ENCODE peak calls at places on chromosomes 5 and 9, in ten cellular contexts. H, T, M, E, X, N, Y, Z, V and B are unnamed samples.

GRCh38 chr5:68247627-68248026 is 32.1 kb downstream of the PIK3R1 start:
- DNase-seq in Y (no peak), Z (no peak), X (no peak), N (no peak), M (no peak), E (no peak), H (no peak), V (no peak), T (no peak), B (no peak)

GRCh38 chr9:129553277-129553676 is 67.6 kb downstream of the C9orf50 start:
- DNase-seq in T (no peak), Y (no peak), E (no peak), M (no peak), N (no peak), V (no peak), X (no peak), Z (no peak), H (no peak), B (no peak)

GRCh38 chr9:135249191-135249590 is 161.7 kb downstream of the OLFM1 start:
- DNase-seq in M (no peak), E (peak), Z (no peak), N (no peak), X (no peak), H (no peak), Y (no peak), V (no peak), T (peak), B (no peak)

GRCh38 chr9:91682806-91683205 is 259.2 kb upstream of the NFIL3 start:
- DNase-seq in T (no peak), Y (no peak), M (no peak), N (no peak), Z (no peak), E (no peak), H (peak), V (no peak), X (no peak), B (no peak)

GRCh38 chr9:5892456-5893133 is 1.9 kb downstream of the MLANA start:
- DNase-seq in X (no peak), E (no peak), Z (no peak), T (no peak), M (no peak), N (no peak), V (no peak), H (no peak), Y (no peak), B (no peak)

GRCh38 chr9:20832775-20833174 is 148.7 kb downstream of the FOCAD start:
- DNase-seq in X (no peak), N (no peak), V (no peak), Z (no peak), H (no peak), Y (no peak), T (no peak), M (no peak), E (no peak), B (no peak)

GRCh38 chr5:65986050-65986451 is 59.7 kb downstream of the ERBIN start:
- DNase-seq in X (no peak), E (no peak), V (no peak), H (peak), M (no peak), Y (no peak), Z (no peak), N (no peak), T (no peak), B (no peak)

GRCh38 chr5:37721447-37721871 is 118.4 kb downstream of the GDNF start:
- DNase-seq in Y (no peak), N (peak), V (no peak), Z (peak), X (no peak), M (no peak), H (no peak), E (no peak), T (no peak), B (no peak)

GRCh38 chr9:134624827-134625181 is 16.8 kb upstream of the COL5A1 start:
- DNase-seq in H (peak), V (peak), N (no peak), E (no peak), T (no peak), X (no peak), Z (no peak), M (no peak), Y (no peak), B (no peak)

GRCh38 chr5:76855961-76856360 is 6.1 kb downstream of the S100Z start:
- DNase-seq in E (no peak), N (no peak), Z (peak), M (no peak), Y (peak), V (no peak), H (no peak), X (no peak), T (no peak), B (no peak)

GRCh38 chr5:67363195-67363594 is 166.6 kb upstream of the CD180 start:
- DNase-seq in E (no peak), N (no peak), Y (no peak), X (no peak), Z (no peak), H (no peak), T (no peak), V (no peak), M (no peak), B (no peak)

GRCh38 chr9:21029661-21030060 is 1.8 kb downstream of the HACD4 start:
- DNase-seq in M (no peak), X (no peak), Z (no peak), E (no peak), H (no peak), V (no peak), N (no peak), Y (no peak), T (no peak), B (no peak)

GRCh38 chr5:35319231-35320002 is 89.1 kb upstream of the PRLR start:
- DNase-seq in H (peak), V (no peak), N (peak), M (no peak), T (peak), Z (peak), X (no peak), Y (no peak), E (peak), B (no peak)

GRCh38 chr5:33398501-33398900 is 42.3 kb upstream of the TARS1 start:
- DNase-seq in V (no peak), M (no peak), H (no peak), N (no peak), E (no peak), X (no peak), Z (no peak), T (no peak), Y (no peak), B (no peak)

GRCh38 chr5:151319334-151319733 is 15.8 kb upstream of the SLC36A3 start:
- DNase-seq in Y (no peak), V (no peak), N (no peak), Z (no peak), X (no peak), M (peak), E (peak), H (peak), T (no peak), B (peak)

GRCh38 chr9:131276107-131276888 is at the start of gene FAM78A:
- DNase-seq in Y (peak), T (peak), M (peak), N (peak), H (no peak), Z (peak), E (peak), X (peak), V (no peak), B (no peak)

GRCh38 chr9:132806723-132807421 is 71.2 kb downstream of the AK8 start:
- DNase-seq in Y (no peak), Z (no peak), N (no peak), M (no peak), T (no peak), X (peak), H (peak), E (no peak), V (no peak), B (peak)

GRCh38 chr9:80191108-80191507 is 619.3 kb downstream of the TLE4 start:
- DNase-seq in N (no peak), Z (no peak), Y (no peak), X (no peak), H (no peak), E (no peak), M (no peak), T (no peak), V (no peak), B (no peak)

GRCh38 chr9:124799274-124800006 is 22.5 kb downstream of the OLFML2A start:
- DNase-seq in Y (no peak), E (no peak), M (no peak), T (no peak), Z (no peak), X (no peak), H (no peak), V (no peak), N (no peak), B (no peak)
- TF ChIP-seq CTCF in Y (no peak), E (no peak), M (no peak), T (no peak), Z (no peak), X (no peak), H (no peak), V (no peak), N (no peak), B (no peak)

GRCh38 chr5:75156585-75156984 is 80.1 kb downstream of the ANKRD31 start:
- DNase-seq in H (peak), X (peak), E (no peak), Z (no peak), T (no peak), N (no peak), Y (no peak), M (no peak), V (no peak), B (no peak)
- TF ChIP-seq CTCF in H (peak), X (peak), E (no peak), Z (no peak), T (no peak), N (no peak), Y (no peak), M (no peak), V (no peak), B (no peak)

DNA sequence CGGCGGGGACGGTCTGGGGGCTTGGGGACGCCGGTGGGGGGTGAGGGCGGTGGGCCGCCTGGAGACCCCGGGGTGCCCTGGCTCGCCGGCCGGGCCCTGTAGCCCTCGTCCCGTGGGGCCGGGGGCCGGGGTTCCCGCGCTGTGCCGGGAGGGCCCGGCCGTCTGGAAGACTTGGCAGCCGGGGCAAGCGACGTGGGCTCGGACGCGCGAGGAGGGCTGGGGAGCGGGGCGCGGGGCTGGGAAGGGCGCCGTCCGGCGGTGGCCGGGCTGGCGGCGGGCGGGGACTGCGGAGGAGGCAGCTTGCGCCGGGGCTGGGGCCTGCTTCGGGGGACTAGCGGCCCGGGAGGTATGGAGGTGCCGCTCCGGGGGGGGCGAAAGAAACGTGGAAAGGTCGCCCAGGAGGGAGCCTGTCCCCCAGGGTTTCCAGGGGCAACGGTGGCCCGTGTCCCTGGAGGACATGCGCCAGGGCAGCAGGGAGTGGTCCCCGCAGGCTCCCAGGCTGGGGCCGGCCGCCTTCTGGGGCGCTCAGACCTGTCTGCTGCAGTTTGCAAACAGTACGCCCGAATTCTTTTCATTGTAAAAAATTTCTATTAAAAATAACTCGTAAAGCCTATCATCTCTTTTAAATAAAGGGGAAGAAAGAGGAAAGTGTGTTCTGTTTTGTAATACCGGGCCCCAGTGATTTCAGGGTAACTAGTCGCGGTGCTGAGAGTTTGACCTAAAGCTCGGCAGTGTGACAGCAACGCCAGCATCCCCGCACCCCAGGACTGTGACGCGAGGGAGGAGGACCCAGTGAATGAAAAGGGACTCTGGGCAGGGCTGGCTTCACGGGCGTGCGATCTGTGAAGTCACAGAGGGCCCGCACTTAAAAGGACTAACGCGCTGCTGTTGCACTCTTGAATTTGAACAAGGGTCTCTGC is 752 bp upstream of the ANKH start:
- DNase-seq in Y (peak), Z (peak), X (peak), M (peak), V (peak), N (peak), E (peak), T (peak), H (no peak), B (peak)
- TF ChIP-seq CTCF in Y (no peak), Z (peak), X (peak), M (no peak), V (no peak), N (peak), E (peak), T (peak), H (no peak), B (peak)

DNA sequence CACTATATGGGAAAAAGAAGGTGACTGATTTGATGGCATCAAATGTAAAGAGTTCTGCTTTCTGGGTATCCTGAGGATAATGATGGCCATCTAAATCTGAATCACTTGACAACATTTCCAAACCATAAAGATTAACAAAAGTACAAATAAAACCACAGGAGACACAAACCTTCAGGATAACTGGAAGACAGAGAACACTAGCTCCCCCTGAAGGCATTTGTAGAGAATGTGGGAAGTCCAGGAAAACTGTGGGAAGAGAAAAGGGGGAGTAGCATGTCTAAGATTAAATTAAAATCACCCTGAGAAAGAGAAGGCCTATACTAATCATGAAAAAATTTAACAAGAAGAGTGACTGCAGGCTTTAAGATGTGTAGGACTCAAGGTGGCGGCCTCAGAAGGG is 116.2 kb downstream of the PRELID2 start:
- DNase-seq in M (no peak), H (peak), V (no peak), E (no peak), Y (no peak), X (peak), N (no peak), Z (no peak), T (no peak), B (no peak)
- TF ChIP-seq CTCF in M (no peak), H (no peak), V (no peak), E (peak), Y (no peak), X (peak), N (no peak), Z (no peak), T (no peak), B (peak)

GRCh38 chr5:78984020-78984610 is 995 bp downstream of the ARSB start:
- DNase-seq in V (no peak), Z (no peak), H (no peak), Y (no peak), M (no peak), N (no peak), X (peak), E (no peak), T (no peak), B (no peak)
- TF ChIP-seq CTCF in V (peak), Z (no peak), H (no peak), Y (no peak), M (peak), N (no peak), X (no peak), E (no peak), T (no peak), B (no peak)

GRCh38 chr9:124015091-124015660 is 3.6 kb downstream of the LHX2 start:
- DNase-seq in N (no peak), Z (no peak), V (no peak), E (no peak), Y (no peak), H (no peak), T (no peak), X (peak), M (no peak), B (no peak)
- TF ChIP-seq CTCF in N (no peak), Z (no peak), V (no peak), E (no peak), Y (no peak), H (no peak), T (no peak), X (peak), M (no peak), B (no peak)

DNA sequence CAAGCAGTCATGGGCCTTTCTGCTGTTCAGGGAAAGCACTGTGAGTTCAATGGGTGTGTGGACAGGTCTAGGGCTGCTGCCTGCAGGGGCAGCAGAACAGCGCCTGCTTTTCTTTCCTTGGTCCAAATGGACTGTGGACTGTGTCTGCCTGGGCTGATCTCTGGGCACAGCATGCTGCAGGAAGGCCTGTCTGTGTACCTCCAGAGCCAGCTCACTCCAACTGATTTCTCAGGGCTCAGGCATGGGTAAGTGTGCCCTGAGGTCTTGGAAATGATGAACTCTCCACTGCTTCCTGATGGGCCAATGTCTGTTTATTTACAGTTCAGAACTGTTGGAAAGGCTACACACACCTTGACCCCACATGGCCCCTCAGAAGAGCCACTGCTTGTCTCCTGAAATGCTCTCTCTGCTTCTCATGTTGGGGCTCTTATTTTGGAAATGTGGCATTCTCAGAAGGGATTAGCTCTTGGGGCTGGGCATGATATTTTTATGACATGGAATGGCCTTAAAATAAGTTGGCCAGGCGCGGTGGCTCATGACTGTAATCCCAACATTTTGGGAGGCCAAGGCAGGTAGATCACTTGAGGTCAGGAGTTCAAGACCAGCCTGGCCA is 27.0 kb downstream of the SLC22A4 start:
- DNase-seq in N (no peak), T (no peak), M (no peak), Y (no peak), H (no peak), E (no peak), X (no peak), Z (no peak), V (no peak), B (no peak)
- TF ChIP-seq CTCF in N (no peak), T (no peak), M (no peak), Y (no peak), H (no peak), E (no peak), X (no peak), Z (no peak), V (no peak), B (no peak)

GRCh38 chr9:87812375-87813118 is 70.1 kb upstream of the SPATA31E1 start:
- DNase-seq in X (peak), T (no peak), H (peak), E (no peak), Y (no peak), Z (peak), N (no peak), V (no peak), M (no peak), B (peak)
- TF ChIP-seq CTCF in X (peak), T (peak), H (peak), E (peak), Y (no peak), Z (peak), N (peak), V (peak), M (peak), B (peak)